ENCODE peak calls at places on chromosomes 13 and 19, in six cellular contexts. One of them, this sample, is unnamed.
A peak's percentile ranks its signal among the peaks of the same experiment; 100 is the strongest.

GRCh38 chr19:29533578-29534544 is 8.1 kb downstream of the VSTM2B start:
- DNase-seq in pancreas: no peak
- DNase-seq in body of pancreas: no peak
- DNase-seq in Peyer's patch: peak; percentile 18
- DNase-seq in CD8-positive, alpha-beta T cell: no peak
- DNase-seq in cardiac fibroblast: no peak
- DNase-seq in this sample: no peak

GRCh38 chr13:73422973-73423372 is 364.2 kb downstream of the KLF5 start:
- DNase-seq in pancreas: no peak
- DNase-seq in body of pancreas: no peak
- DNase-seq in Peyer's patch: no peak
- DNase-seq in CD8-positive, alpha-beta T cell: no peak
- DNase-seq in cardiac fibroblast: no peak
- DNase-seq in this sample: no peak

GRCh38 chr19:13089139-13089856 is 13.4 kb downstream of the LYL1 start:
- DNase-seq in pancreas: no peak
- DNase-seq in body of pancreas: no peak
- DNase-seq in Peyer's patch: no peak
- DNase-seq in CD8-positive, alpha-beta T cell: no peak
- DNase-seq in cardiac fibroblast: no peak
- DNase-seq in this sample: no peak

GRCh38 chr13:113724016-113724758 is 34.8 kb upstream of the TMEM255B start:
- DNase-seq in pancreas: no peak
- DNase-seq in body of pancreas: no peak
- DNase-seq in Peyer's patch: no peak
- DNase-seq in CD8-positive, alpha-beta T cell: no peak
- DNase-seq in cardiac fibroblast: no peak
- DNase-seq in this sample: no peak

GRCh38 chr19:57651654-57651996 is 17.1 kb upstream of the ZSCAN4 start:
- DNase-seq in pancreas: no peak
- DNase-seq in body of pancreas: no peak
- DNase-seq in Peyer's patch: no peak
- DNase-seq in CD8-positive, alpha-beta T cell: no peak
- DNase-seq in cardiac fibroblast: no peak
- DNase-seq in this sample: no peak

GRCh38 chr19:16303755-16304154 is 20.9 kb upstream of the KLF2 start:
- DNase-seq in pancreas: no peak
- DNase-seq in body of pancreas: peak; percentile 51
- DNase-seq in Peyer's patch: no peak
- DNase-seq in CD8-positive, alpha-beta T cell: no peak
- DNase-seq in cardiac fibroblast: peak; percentile 36
- DNase-seq in this sample: no peak

GRCh38 chr13:107216046-107216715 is 648.2 kb upstream of the ARGLU1 start:
- DNase-seq in pancreas: no peak
- DNase-seq in body of pancreas: no peak
- DNase-seq in Peyer's patch: no peak
- DNase-seq in CD8-positive, alpha-beta T cell: no peak
- DNase-seq in cardiac fibroblast: no peak
- DNase-seq in this sample: no peak

GRCh38 chr19:30001794-30002193 is 59.8 kb downstream of the URI1 start:
- DNase-seq in pancreas: no peak
- DNase-seq in body of pancreas: no peak
- DNase-seq in Peyer's patch: no peak
- DNase-seq in CD8-positive, alpha-beta T cell: no peak
- DNase-seq in cardiac fibroblast: peak; percentile 18
- DNase-seq in this sample: no peak

GRCh38 chr19:29060833-29061364 is 152.1 kb downstream of the UQCRFS1 start:
- DNase-seq in pancreas: no peak
- DNase-seq in body of pancreas: no peak
- DNase-seq in Peyer's patch: no peak
- DNase-seq in CD8-positive, alpha-beta T cell: no peak
- DNase-seq in cardiac fibroblast: no peak
- DNase-seq in this sample: no peak

GRCh38 chr19:55373993-55374757 is 2.5 kb upstream of the TMEM190 start:
- DNase-seq in pancreas: no peak
- DNase-seq in body of pancreas: no peak
- DNase-seq in Peyer's patch: no peak
- DNase-seq in CD8-positive, alpha-beta T cell: no peak
- DNase-seq in cardiac fibroblast: no peak
- DNase-seq in this sample: no peak

GRCh38 chr19:7535993-7536685 is 622 bp downstream of the PNPLA6 start:
- DNase-seq in pancreas: peak; percentile 52
- DNase-seq in body of pancreas: no peak
- DNase-seq in Peyer's patch: no peak
- DNase-seq in CD8-positive, alpha-beta T cell: no peak
- DNase-seq in cardiac fibroblast: no peak
- DNase-seq in this sample: no peak

GRCh38 chr13:39956036-39956435 is 300.6 kb downstream of the COG6 start:
- DNase-seq in pancreas: no peak
- DNase-seq in body of pancreas: no peak
- DNase-seq in Peyer's patch: no peak
- DNase-seq in CD8-positive, alpha-beta T cell: no peak
- DNase-seq in cardiac fibroblast: no peak
- DNase-seq in this sample: peak; percentile 26

GRCh38 chr19:38422405-38422804 is 3.6 kb downstream of the RASGRP4 start:
- DNase-seq in pancreas: no peak
- DNase-seq in body of pancreas: no peak
- DNase-seq in Peyer's patch: peak; percentile 23
- DNase-seq in CD8-positive, alpha-beta T cell: no peak
- DNase-seq in cardiac fibroblast: no peak
- DNase-seq in this sample: no peak

GRCh38 chr19:10815969-10816635 is 19.9 kb downstream of the TMED1 start:
- DNase-seq in pancreas: no peak
- DNase-seq in body of pancreas: no peak
- DNase-seq in Peyer's patch: no peak
- DNase-seq in CD8-positive, alpha-beta T cell: no peak
- DNase-seq in cardiac fibroblast: no peak
- DNase-seq in this sample: no peak

GRCh38 chr19:13014101-13014920 is 19.0 kb downstream of the NFIX start:
- DNase-seq in pancreas: no peak
- DNase-seq in body of pancreas: no peak
- DNase-seq in Peyer's patch: peak; percentile 60
- DNase-seq in CD8-positive, alpha-beta T cell: no peak
- DNase-seq in cardiac fibroblast: no peak
- DNase-seq in this sample: no peak

GRCh38 chr19:2398735-2399305 is 28.6 kb downstream of the TIMM13 start:
- DNase-seq in pancreas: no peak
- DNase-seq in body of pancreas: no peak
- DNase-seq in Peyer's patch: no peak
- DNase-seq in CD8-positive, alpha-beta T cell: no peak
- DNase-seq in cardiac fibroblast: no peak
- DNase-seq in this sample: no peak

DNA sequence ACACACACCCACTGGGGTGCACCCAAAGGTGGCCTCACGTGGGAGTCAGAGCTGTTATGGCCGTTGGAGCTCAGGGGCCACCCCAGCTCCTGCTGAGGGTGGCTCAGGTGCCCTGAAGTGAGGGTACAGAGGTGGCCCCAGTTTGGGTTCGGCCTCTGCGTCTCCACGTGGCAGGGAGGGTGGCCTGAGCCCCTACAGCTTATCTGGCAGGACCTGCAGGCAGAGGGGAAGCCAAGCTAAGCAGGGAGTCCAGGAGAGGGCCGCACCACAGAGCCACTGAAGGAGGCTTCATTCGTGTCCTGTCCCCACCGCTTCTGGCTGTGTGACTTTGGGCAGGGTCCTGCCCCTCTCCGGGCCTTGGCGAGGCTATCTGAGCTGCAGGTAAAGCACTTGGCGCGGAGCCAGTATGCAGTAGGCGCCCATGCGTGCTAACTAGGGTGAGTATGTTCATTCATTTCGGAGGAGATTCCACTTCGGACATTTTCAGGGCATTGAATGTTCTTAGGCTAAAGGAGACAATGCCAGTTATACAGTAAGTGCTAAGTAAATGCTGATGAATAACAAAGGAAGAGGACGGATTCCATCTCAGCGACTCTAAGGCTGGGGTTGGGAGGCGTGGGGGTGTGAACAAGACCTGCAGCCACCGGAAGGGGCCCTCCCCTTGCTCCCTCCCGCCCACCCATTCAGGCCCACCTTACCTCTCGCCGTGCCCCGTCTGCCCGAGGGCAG is 4.9 kb downstream of the REX1BD start:
- DNase-seq in pancreas: no peak
- DNase-seq in body of pancreas: no peak
- DNase-seq in Peyer's patch: no peak
- DNase-seq in CD8-positive, alpha-beta T cell: no peak
- DNase-seq in cardiac fibroblast: no peak
- DNase-seq in this sample: no peak
- H3K4me3 ChIP-seq in pancreas: peak overlapping the region; percentile 19
- H3K4me3 ChIP-seq in body of pancreas: no peak overlapping the region
- H3K4me3 ChIP-seq in Peyer's patch: peak overlapping the region; percentile 22
- H3K4me3 ChIP-seq in CD8-positive, alpha-beta T cell: no peak overlapping the region
- H3K4me3 ChIP-seq in cardiac fibroblast: peak overlapping the region; percentile 27
- H3K4me3 ChIP-seq in this sample: peak overlapping the region; percentile 20

DNA sequence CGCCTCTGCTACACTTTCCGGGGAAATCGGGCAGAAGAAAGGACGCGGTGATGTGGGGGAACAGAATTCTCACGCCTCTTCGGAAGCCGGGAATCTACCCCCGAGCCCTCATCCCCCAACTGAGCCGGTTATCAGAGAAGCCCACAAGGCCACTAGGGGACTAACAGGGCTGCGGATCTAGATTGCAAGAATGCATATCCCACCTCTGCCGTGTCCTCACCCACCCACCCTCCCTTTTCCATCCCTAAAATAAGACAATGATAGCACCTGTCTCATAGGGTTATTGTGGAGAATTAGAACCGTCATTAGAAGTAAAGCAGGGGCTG is 1.1 kb downstream of the IGFLR1 start:
- DNase-seq in pancreas: no peak
- DNase-seq in body of pancreas: no peak
- DNase-seq in Peyer's patch: no peak
- DNase-seq in CD8-positive, alpha-beta T cell: no peak
- DNase-seq in cardiac fibroblast: no peak
- DNase-seq in this sample: no peak
- TF ChIP-seq CTCF in pancreas: no peak
- TF ChIP-seq CTCF in body of pancreas: no peak
- TF ChIP-seq CTCF in Peyer's patch: no peak
- TF ChIP-seq CTCF in CD8-positive, alpha-beta T cell: no peak
- TF ChIP-seq CTCF in cardiac fibroblast: no peak
- TF ChIP-seq CTCF in this sample: peak; percentile 26

GRCh38 chr19:33134571-33135041 is 2.7 kb downstream of the WDR88 start:
- DNase-seq in pancreas: no peak
- DNase-seq in body of pancreas: no peak
- DNase-seq in Peyer's patch: no peak
- DNase-seq in CD8-positive, alpha-beta T cell: peak; percentile 18
- DNase-seq in cardiac fibroblast: no peak
- DNase-seq in this sample: peak; percentile 46
- H3K4me3 ChIP-seq in pancreas: no peak overlapping the region
- H3K4me3 ChIP-seq in body of pancreas: no peak overlapping the region
- H3K4me3 ChIP-seq in Peyer's patch: no peak overlapping the region
- H3K4me3 ChIP-seq in CD8-positive, alpha-beta T cell: no peak overlapping the region
- H3K4me3 ChIP-seq in cardiac fibroblast: no peak overlapping the region
- H3K4me3 ChIP-seq in this sample: peak overlapping the region; percentile 17

DNA sequence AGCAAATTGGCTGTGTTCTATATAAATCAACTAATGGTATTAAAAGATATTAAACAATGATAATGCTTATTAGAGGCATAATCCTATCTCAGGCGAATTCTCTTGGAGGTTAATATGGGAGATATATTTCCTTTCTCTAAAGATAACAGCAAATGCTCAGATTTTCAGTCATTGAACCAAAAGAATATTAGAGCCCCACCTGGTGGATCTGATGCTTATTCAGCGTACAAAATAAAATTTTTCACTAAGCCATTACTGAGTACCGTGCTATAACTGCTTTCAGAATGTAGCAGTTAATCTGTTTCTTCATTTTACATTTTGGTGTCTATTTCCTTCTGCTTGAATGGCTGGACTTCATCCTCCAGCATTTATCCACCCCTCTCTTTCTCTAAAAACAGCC is 143.3 kb upstream of the IPO5 start:
- DNase-seq in pancreas: no peak
- DNase-seq in body of pancreas: no peak
- DNase-seq in Peyer's patch: no peak
- DNase-seq in CD8-positive, alpha-beta T cell: no peak
- DNase-seq in cardiac fibroblast: peak; percentile 31
- DNase-seq in this sample: no peak
- TF ChIP-seq CTCF in pancreas: no peak
- TF ChIP-seq CTCF in body of pancreas: no peak
- TF ChIP-seq CTCF in Peyer's patch: no peak
- TF ChIP-seq CTCF in CD8-positive, alpha-beta T cell: no peak
- TF ChIP-seq CTCF in cardiac fibroblast: peak; percentile 50
- TF ChIP-seq CTCF in this sample: peak; percentile 25

GRCh38 chr19:5674734-5675133 is 5.6 kb downstream of the MICOS13 start:
- DNase-seq in pancreas: no peak
- DNase-seq in body of pancreas: no peak
- DNase-seq in Peyer's patch: no peak
- DNase-seq in CD8-positive, alpha-beta T cell: no peak
- DNase-seq in cardiac fibroblast: no peak
- DNase-seq in this sample: no peak
- H3K4me3 ChIP-seq in pancreas: no peak overlapping the region
- H3K4me3 ChIP-seq in body of pancreas: no peak overlapping the region
- H3K4me3 ChIP-seq in Peyer's patch: no peak overlapping the region
- H3K4me3 ChIP-seq in CD8-positive, alpha-beta T cell: no peak overlapping the region
- H3K4me3 ChIP-seq in cardiac fibroblast: no peak overlapping the region
- H3K4me3 ChIP-seq in this sample: no peak overlapping the region

DNA sequence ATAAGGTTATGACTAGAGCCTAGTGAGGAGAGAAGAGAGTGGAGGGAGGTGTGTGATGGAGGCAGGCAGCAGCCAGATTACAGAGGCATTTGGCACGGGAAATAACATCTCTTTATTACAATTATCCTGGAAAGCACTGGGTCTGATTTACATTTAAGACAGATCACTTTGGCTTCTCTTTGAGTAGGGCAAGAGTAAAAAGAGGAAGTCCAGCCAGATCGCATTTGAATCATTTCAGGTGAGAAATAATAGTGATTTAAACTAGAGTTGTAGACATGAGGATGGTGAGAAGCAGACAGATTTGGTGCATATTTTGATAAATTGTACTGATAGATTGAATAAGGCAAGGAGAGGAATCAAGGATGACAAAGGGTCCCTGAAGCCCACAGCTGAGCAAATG is 9.6 kb upstream of the SACS start:
- DNase-seq in pancreas: no peak
- DNase-seq in body of pancreas: no peak
- DNase-seq in Peyer's patch: no peak
- DNase-seq in CD8-positive, alpha-beta T cell: no peak
- DNase-seq in cardiac fibroblast: no peak
- DNase-seq in this sample: no peak
- TF ChIP-seq CTCF in pancreas: no peak
- TF ChIP-seq CTCF in body of pancreas: no peak
- TF ChIP-seq CTCF in Peyer's patch: no peak
- TF ChIP-seq CTCF in CD8-positive, alpha-beta T cell: no peak
- TF ChIP-seq CTCF in cardiac fibroblast: no peak
- TF ChIP-seq CTCF in this sample: no peak

This sample was measured in GM06990.